ENCODE peak calls at places on chromosomes 6 and 20, in five cellular contexts. W, G, B, Z and A are unnamed samples.

GRCh38 chr20:19924255-19924654 is 92.9 kb upstream of the NAA20 start:
- DNase-seq in G (no peak), B (no peak), W (no peak), Z (no peak), A (no peak)

GRCh38 chr6:143806282-143807102 is 36.6 kb upstream of the LTV1 start:
- DNase-seq in Z (no peak), B (no peak), G (peak; percentile 44), W (no peak), A (no peak)

GRCh38 chr6:26065952-26066380 is 21.3 kb upstream of the HFE start:
- DNase-seq in G (peak; percentile 89), W (no peak), Z (peak; percentile 77), B (peak; percentile 76), A (no peak)

GRCh38 chr20:959996-960615 is 42.0 kb downstream of the RSPO4 start:
- DNase-seq in G (no peak), B (no peak), Z (no peak), W (no peak), A (no peak)

GRCh38 chr6:117440558-117441525 is 15.1 kb upstream of the ROS1 start:
- DNase-seq in W (no peak), G (peak; percentile 78), Z (no peak), B (no peak), A (no peak)

GRCh38 chr6:113586966-113587699 is 270.0 kb upstream of the MARCKS start:
- DNase-seq in W (no peak), Z (no peak), B (peak; percentile 75), G (no peak), A (no peak)

GRCh38 chr6:81331526-81331925 is 421.0 kb downstream of the TENT5A start:
- DNase-seq in B (no peak), G (peak; percentile 44), W (no peak), Z (no peak), A (no peak)

GRCh38 chr6:56535626-56536025 is 107.1 kb downstream of the DST start:
- DNase-seq in G (no peak), W (no peak), Z (no peak), B (no peak), A (no peak)

GRCh38 chr6:151178373-151178772 is 61.4 kb upstream of the AKAP12 start:
- DNase-seq in Z (no peak), G (no peak), B (no peak), W (no peak), A (no peak)

GRCh38 chr20:48797275-48797825 is 30.4 kb downstream of the PREX1 start:
- DNase-seq in B (no peak), Z (peak; percentile 47), W (peak; percentile 49), G (no peak), A (no peak)
- H3K4me3 ChIP-seq in B (no peak overlapping the region), Z (no peak overlapping the region), W (no peak overlapping the region), G (no peak overlapping the region), A (no peak overlapping the region)

GRCh38 chr6:63236398-63236817 is 25.1 kb downstream of the FKBP1C start:
- DNase-seq in B (no peak), W (no peak), Z (no peak), G (no peak), A (no peak)
- TF ChIP-seq CTCF in B (no peak), W (no peak), Z (no peak), G (no peak), A (no peak)

GRCh38 chr6:165988306-165988756 is 179.3 kb downstream of the TBXT start:
- DNase-seq in B (peak; percentile 52), Z (no peak), W (no peak), G (no peak), A (no peak)
- H3K4me3 ChIP-seq in B (peak overlapping the region; percentile 49), Z (peak overlapping the region; percentile 32), W (peak overlapping the region; percentile 71), G (peak overlapping the region; percentile 70), A (peak overlapping the region; percentile 70)

DNA sequence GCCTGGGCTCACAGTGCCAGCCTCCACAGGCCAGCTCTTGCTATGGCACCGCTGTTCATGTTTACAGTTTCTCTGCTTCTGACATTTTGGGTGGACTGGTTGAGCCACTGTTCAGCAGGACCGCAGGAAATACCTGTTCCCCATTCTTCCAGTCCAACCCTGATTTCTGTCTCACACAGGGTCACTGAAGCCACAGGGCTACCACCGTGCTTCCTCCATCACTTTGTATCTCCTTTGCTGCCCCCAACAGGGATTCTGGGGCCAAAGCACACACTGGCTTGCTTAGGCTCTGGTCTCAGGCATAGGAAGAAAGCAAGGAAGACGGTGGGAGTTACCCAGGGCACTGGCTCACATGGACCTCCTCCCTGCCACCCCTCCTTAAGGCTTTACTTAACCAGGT is 164.5 kb downstream of the UNC5CL start:
- DNase-seq in G (no peak), W (no peak), Z (no peak), B (peak; percentile 30), A (no peak)
- TF ChIP-seq CTCF in G (no peak), W (no peak), Z (no peak), B (no peak), A (peak; percentile 35)